ENCODE peak calls at places on chromosomes 6 and 20, in six cellular contexts. One of them, this sample, is unnamed.

GRCh38 chr20:49161428-49162152 is 26.5 kb downstream of the STAU1 start:
- DNase-seq in Calu3: no peak
- DNase-seq in MCF 10A: peak; percentile 5
- DNase-seq in fibroblast of pulmonary artery: no peak
- DNase-seq in GM10248: no peak
- DNase-seq in cardiac muscle cell: no peak
- DNase-seq in this sample: no peak

GRCh38 chr20:53706511-53707031 is 112.9 kb upstream of the ZNF217 start:
- DNase-seq in Calu3: no peak
- DNase-seq in MCF 10A: no peak
- DNase-seq in fibroblast of pulmonary artery: peak; percentile 47
- DNase-seq in GM10248: peak; percentile 41
- DNase-seq in cardiac muscle cell: no peak
- DNase-seq in this sample: no peak

GRCh38 chr6:84645000-84645399 is 119.4 kb downstream of the TBX18 start:
- DNase-seq in Calu3: no peak
- DNase-seq in MCF 10A: peak; percentile 71
- DNase-seq in fibroblast of pulmonary artery: peak; percentile 68
- DNase-seq in GM10248: no peak
- DNase-seq in cardiac muscle cell: no peak
- DNase-seq in this sample: no peak

GRCh38 chr20:43925786-43926185 is 11.1 kb downstream of the TOX2 start:
- DNase-seq in Calu3: peak; percentile 46
- DNase-seq in MCF 10A: peak; percentile 45
- DNase-seq in fibroblast of pulmonary artery: peak; percentile 50
- DNase-seq in GM10248: no peak
- DNase-seq in cardiac muscle cell: no peak
- DNase-seq in this sample: no peak

GRCh38 chr20:10661261-10661660 is 12.5 kb downstream of the JAG1 start:
- DNase-seq in Calu3: no peak
- DNase-seq in MCF 10A: no peak
- DNase-seq in fibroblast of pulmonary artery: no peak
- DNase-seq in GM10248: no peak
- DNase-seq in cardiac muscle cell: no peak
- DNase-seq in this sample: no peak

GRCh38 chr6:27894839-27895762 is 17.1 kb downstream of the OR2B2 start:
- DNase-seq in Calu3: peak; percentile 57
- DNase-seq in MCF 10A: peak; percentile 87
- DNase-seq in fibroblast of pulmonary artery: peak; percentile 92
- DNase-seq in GM10248: peak; percentile 58
- DNase-seq in cardiac muscle cell: peak; percentile 84
- DNase-seq in this sample: no peak

GRCh38 chr6:111746983-111747773 is 126.1 kb downstream of the FYN start:
- DNase-seq in Calu3: no peak
- DNase-seq in MCF 10A: no peak
- DNase-seq in fibroblast of pulmonary artery: no peak
- DNase-seq in GM10248: no peak
- DNase-seq in cardiac muscle cell: no peak
- DNase-seq in this sample: no peak

GRCh38 chr6:23823421-23823820 is 302.6 kb upstream of the NRSN1 start:
- DNase-seq in Calu3: no peak
- DNase-seq in MCF 10A: peak; percentile 7
- DNase-seq in fibroblast of pulmonary artery: no peak
- DNase-seq in GM10248: no peak
- DNase-seq in cardiac muscle cell: peak; percentile 5
- DNase-seq in this sample: no peak

GRCh38 chr6:137995371-137995770 is 111.8 kb downstream of the PERP start:
- DNase-seq in Calu3: no peak
- DNase-seq in MCF 10A: no peak
- DNase-seq in fibroblast of pulmonary artery: no peak
- DNase-seq in GM10248: no peak
- DNase-seq in cardiac muscle cell: no peak
- DNase-seq in this sample: no peak

GRCh38 chr6:165298426-165298825 is 11.0 kb downstream of the C6orf118 start:
- DNase-seq in Calu3: no peak
- DNase-seq in MCF 10A: no peak
- DNase-seq in fibroblast of pulmonary artery: no peak
- DNase-seq in GM10248: no peak
- DNase-seq in cardiac muscle cell: no peak
- DNase-seq in this sample: no peak

GRCh38 chr6:165689699-165690098 is 26.7 kb upstream of the PDE10A start:
- DNase-seq in Calu3: no peak
- DNase-seq in MCF 10A: peak; percentile 11
- DNase-seq in fibroblast of pulmonary artery: peak; percentile 50
- DNase-seq in GM10248: no peak
- DNase-seq in cardiac muscle cell: no peak
- DNase-seq in this sample: no peak

GRCh38 chr20:56922497-56922896 is 293.4 kb downstream of the TFAP2C start:
- DNase-seq in Calu3: no peak
- DNase-seq in MCF 10A: no peak
- DNase-seq in fibroblast of pulmonary artery: no peak
- DNase-seq in GM10248: no peak
- DNase-seq in cardiac muscle cell: no peak
- DNase-seq in this sample: no peak

GRCh38 chr6:20877008-20877937 is 343.0 kb downstream of the CDKAL1 start:
- DNase-seq in Calu3: peak; percentile 95
- DNase-seq in MCF 10A: peak; percentile 89
- DNase-seq in fibroblast of pulmonary artery: peak; percentile 85
- DNase-seq in GM10248: peak; percentile 79
- DNase-seq in cardiac muscle cell: no peak
- DNase-seq in this sample: no peak

GRCh38 chr20:44031001-44031574 is 116.4 kb downstream of the TOX2 start:
- DNase-seq in Calu3: no peak
- DNase-seq in MCF 10A: no peak
- DNase-seq in fibroblast of pulmonary artery: no peak
- DNase-seq in GM10248: no peak
- DNase-seq in cardiac muscle cell: no peak
- DNase-seq in this sample: no peak

GRCh38 chr20:54004397-54004940 is 65.9 kb downstream of the BCAS1 start:
- DNase-seq in Calu3: no peak
- DNase-seq in MCF 10A: no peak
- DNase-seq in fibroblast of pulmonary artery: no peak
- DNase-seq in GM10248: peak; percentile 23
- DNase-seq in cardiac muscle cell: no peak
- DNase-seq in this sample: no peak

GRCh38 chr6:111765681-111766523 is 107.3 kb downstream of the FYN start:
- DNase-seq in Calu3: no peak
- DNase-seq in MCF 10A: no peak
- DNase-seq in fibroblast of pulmonary artery: peak; percentile 44
- DNase-seq in GM10248: no peak
- DNase-seq in cardiac muscle cell: no peak
- DNase-seq in this sample: no peak

GRCh38 chr20:45461225-45461624 is 8.3 kb upstream of the WFDC2 start:
- DNase-seq in Calu3: no peak
- DNase-seq in MCF 10A: no peak
- DNase-seq in fibroblast of pulmonary artery: no peak
- DNase-seq in GM10248: no peak
- DNase-seq in cardiac muscle cell: no peak
- DNase-seq in this sample: no peak

GRCh38 chr20:45462711-45463110 is 6.8 kb upstream of the WFDC2 start:
- DNase-seq in Calu3: no peak
- DNase-seq in MCF 10A: no peak
- DNase-seq in fibroblast of pulmonary artery: no peak
- DNase-seq in GM10248: no peak
- DNase-seq in cardiac muscle cell: no peak
- DNase-seq in this sample: no peak

GRCh38 chr20:45456632-45457031 is 12.9 kb upstream of the WFDC2 start:
- DNase-seq in Calu3: peak; percentile 69
- DNase-seq in MCF 10A: peak; percentile 49
- DNase-seq in fibroblast of pulmonary artery: peak; percentile 10
- DNase-seq in GM10248: peak; percentile 35
- DNase-seq in cardiac muscle cell: peak; percentile 58
- DNase-seq in this sample: no peak

GRCh38 chr20:45463113-45463512 is 6.4 kb upstream of the WFDC2 start:
- DNase-seq in Calu3: no peak
- DNase-seq in MCF 10A: no peak
- DNase-seq in fibroblast of pulmonary artery: no peak
- DNase-seq in GM10248: no peak
- DNase-seq in cardiac muscle cell: no peak
- DNase-seq in this sample: no peak

GRCh38 chr20:45459606-45460005 is 9.9 kb upstream of the WFDC2 start:
- DNase-seq in Calu3: peak; percentile 34
- DNase-seq in MCF 10A: peak; percentile 16
- DNase-seq in fibroblast of pulmonary artery: peak; percentile 7
- DNase-seq in GM10248: no peak
- DNase-seq in cardiac muscle cell: no peak
- DNase-seq in this sample: no peak
- TF ChIP-seq CTCF in Calu3: peak; percentile 39
- TF ChIP-seq CTCF in MCF 10A: no peak
- TF ChIP-seq CTCF in fibroblast of pulmonary artery: peak; percentile 21
- TF ChIP-seq CTCF in GM10248: no peak
- TF ChIP-seq CTCF in cardiac muscle cell: peak; percentile 20
- TF ChIP-seq CTCF in this sample: no peak

GRCh38 chr6:26345832-26346231 is 19.2 kb upstream of the BTN3A2 start:
- DNase-seq in Calu3: no peak
- DNase-seq in MCF 10A: no peak
- DNase-seq in fibroblast of pulmonary artery: no peak
- DNase-seq in GM10248: no peak
- DNase-seq in cardiac muscle cell: no peak
- DNase-seq in this sample: no peak

GRCh38 chr6:26344658-26345057 is 20.3 kb upstream of the BTN3A2 start:
- DNase-seq in Calu3: no peak
- DNase-seq in MCF 10A: no peak
- DNase-seq in fibroblast of pulmonary artery: no peak
- DNase-seq in GM10248: no peak
- DNase-seq in cardiac muscle cell: no peak
- DNase-seq in this sample: no peak

GRCh38 chr6:26339612-26340011 is 25.4 kb upstream of the BTN3A2 start:
- DNase-seq in Calu3: no peak
- DNase-seq in MCF 10A: no peak
- DNase-seq in fibroblast of pulmonary artery: no peak
- DNase-seq in GM10248: no peak
- DNase-seq in cardiac muscle cell: no peak
- DNase-seq in this sample: no peak

GRCh38 chr6:26340066-26340465 is 24.9 kb upstream of the BTN3A2 start:
- DNase-seq in Calu3: no peak
- DNase-seq in MCF 10A: no peak
- DNase-seq in fibroblast of pulmonary artery: no peak
- DNase-seq in GM10248: no peak
- DNase-seq in cardiac muscle cell: no peak
- DNase-seq in this sample: no peak

DNA sequence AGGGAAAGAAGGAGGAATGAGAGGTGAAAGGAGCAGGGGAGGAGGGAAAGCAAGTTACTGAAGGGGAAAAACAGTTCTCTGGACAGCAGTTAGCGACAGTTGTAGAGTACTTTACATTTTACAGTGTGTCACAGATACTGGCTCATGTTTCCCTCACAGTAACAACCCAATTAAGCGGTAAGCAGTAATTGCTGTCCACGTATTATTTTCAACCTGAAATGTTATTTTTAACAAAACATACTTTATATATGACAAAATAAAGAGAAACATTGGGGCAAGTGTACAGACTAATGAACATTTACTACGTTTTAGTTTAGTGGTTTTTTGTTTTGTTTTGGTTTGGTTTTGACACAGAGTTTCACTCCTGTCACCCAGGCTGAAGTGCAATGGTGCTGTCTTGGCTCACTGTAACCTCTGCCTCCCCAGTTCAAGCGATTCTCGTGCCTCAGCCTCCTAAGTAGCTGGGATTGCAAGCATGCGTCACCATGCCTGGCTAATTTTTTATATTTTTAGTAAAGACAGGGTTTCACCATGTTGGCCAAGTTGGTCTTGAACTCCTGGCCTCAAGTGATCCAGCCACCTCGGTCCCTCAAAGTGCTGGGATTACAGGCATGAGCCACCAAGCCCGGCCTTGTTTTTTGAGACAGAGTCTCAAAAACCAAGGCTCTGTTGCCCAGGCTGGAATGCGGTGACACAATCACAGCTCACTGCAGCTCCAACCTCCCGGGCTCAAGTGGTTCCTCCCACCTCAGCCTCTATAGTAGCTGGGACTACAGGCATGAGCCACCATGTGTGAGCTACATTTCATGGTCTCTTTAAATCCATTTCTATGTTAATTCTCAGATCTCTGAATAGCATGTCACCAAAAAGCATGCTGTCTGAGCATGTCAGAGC is 22.6 kb upstream of the BTN3A2 start:
- DNase-seq in Calu3: no peak
- DNase-seq in MCF 10A: peak; percentile 45
- DNase-seq in fibroblast of pulmonary artery: peak; percentile 43
- DNase-seq in GM10248: no peak
- DNase-seq in cardiac muscle cell: no peak
- DNase-seq in this sample: no peak
- TF ChIP-seq CTCF in Calu3: no peak
- TF ChIP-seq CTCF in MCF 10A: no peak
- TF ChIP-seq CTCF in fibroblast of pulmonary artery: no peak
- TF ChIP-seq CTCF in GM10248: no peak
- TF ChIP-seq CTCF in cardiac muscle cell: no peak
- TF ChIP-seq CTCF in this sample: no peak

DNA sequence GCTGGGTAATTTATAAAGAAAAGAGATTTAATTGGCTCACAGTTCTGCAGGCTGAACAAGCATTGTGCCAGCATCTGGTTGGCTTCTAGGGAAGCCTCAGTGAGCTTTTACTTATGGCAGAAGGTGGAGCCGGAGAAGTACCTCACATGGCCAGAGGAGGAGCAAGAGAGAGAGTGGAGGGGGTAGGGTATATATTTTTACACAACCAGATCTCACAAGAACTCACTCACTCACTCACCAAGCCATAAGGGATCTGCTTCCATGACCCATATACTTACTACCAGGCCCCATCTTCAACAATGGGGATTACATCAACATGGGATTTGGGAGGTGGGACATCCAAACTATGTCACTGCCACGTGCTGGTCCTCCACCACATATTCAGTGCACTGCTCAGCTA is 152.6 kb upstream of the PRND start:
- DNase-seq in Calu3: no peak
- DNase-seq in MCF 10A: no peak
- DNase-seq in fibroblast of pulmonary artery: no peak
- DNase-seq in GM10248: no peak
- DNase-seq in cardiac muscle cell: no peak
- DNase-seq in this sample: no peak
- TF ChIP-seq CTCF in Calu3: no peak
- TF ChIP-seq CTCF in MCF 10A: no peak
- TF ChIP-seq CTCF in fibroblast of pulmonary artery: peak; percentile 30
- TF ChIP-seq CTCF in GM10248: no peak
- TF ChIP-seq CTCF in cardiac muscle cell: no peak
- TF ChIP-seq CTCF in this sample: no peak

DNA sequence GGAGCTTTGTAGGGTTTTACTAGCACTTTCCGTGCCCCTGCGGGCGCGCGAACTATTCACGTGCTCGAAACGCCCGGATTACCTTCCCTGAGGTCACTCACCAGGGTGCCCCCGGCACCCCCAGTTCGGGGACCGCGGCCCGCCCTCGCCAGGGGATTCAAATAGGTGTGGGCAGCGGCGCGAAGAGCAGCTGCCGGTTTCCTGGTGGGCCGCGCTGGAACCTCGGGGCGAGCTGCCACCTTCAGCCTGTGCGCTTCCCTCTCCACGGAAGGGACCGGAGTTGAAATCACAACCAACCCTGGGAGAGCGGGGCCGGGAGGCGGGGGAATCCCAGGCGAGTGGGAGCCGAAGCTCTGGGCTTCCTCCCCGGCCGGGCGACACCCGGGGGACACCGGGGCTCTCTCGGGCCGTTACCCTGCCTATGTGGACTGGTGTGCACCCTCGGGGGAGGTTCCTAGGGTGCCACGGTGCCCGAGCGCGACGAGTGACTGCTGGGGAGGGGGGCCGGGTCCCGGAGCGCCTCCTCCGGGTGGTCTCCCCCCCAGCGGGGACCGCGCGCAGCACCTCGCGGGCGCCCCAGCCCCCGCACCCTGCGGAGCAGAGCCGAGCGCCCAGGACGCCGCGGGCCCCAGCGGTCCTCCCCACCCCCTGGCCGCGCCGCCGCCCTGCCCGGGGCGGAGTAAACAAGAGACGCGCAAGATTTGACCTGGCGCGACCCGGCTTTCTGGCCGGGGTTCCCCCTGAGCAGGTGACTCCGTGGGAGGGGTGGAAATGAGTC is 2.1 kb upstream of the HIVEP2 start:
- DNase-seq in Calu3: peak; percentile 79
- DNase-seq in MCF 10A: peak; percentile 89
- DNase-seq in fibroblast of pulmonary artery: peak; percentile 79
- DNase-seq in GM10248: peak; percentile 87
- DNase-seq in cardiac muscle cell: peak; percentile 71
- DNase-seq in this sample: peak; percentile 95
- TF ChIP-seq CTCF in Calu3: no peak
- TF ChIP-seq CTCF in MCF 10A: no peak
- TF ChIP-seq CTCF in fibroblast of pulmonary artery: no peak
- TF ChIP-seq CTCF in GM10248: no peak
- TF ChIP-seq CTCF in cardiac muscle cell: no peak
- TF ChIP-seq CTCF in this sample: no peak